ENCODE peak calls at places on chromosomes 4 and X, in six cellular contexts. One of them, this sample, is unnamed.

GRCh38 chr4:5921578-5921977 is 28.7 kb upstream of the CRMP1 start:
- DNase-seq in epithelial cell of esophagus: no peak
- DNase-seq in prostate gland: no peak
- DNase-seq in WTC11: no peak
- DNase-seq in GM20000: no peak
- DNase-seq in GM13976: no peak
- DNase-seq in this sample: no peak

GRCh38 chrX:41137589-41137988 is 52.3 kb downstream of the USP9X start:
- DNase-seq in epithelial cell of esophagus: no peak
- DNase-seq in prostate gland: no peak
- DNase-seq in WTC11: no peak
- DNase-seq in GM20000: no peak
- DNase-seq in GM13976: no peak
- DNase-seq in this sample: no peak

GRCh38 chr4:37244583-37245390 is at the start of gene NWD2:
- DNase-seq in epithelial cell of esophagus: peak; percentile 30
- DNase-seq in prostate gland: no peak
- DNase-seq in WTC11: peak; percentile 49
- DNase-seq in GM20000: peak; percentile 29
- DNase-seq in GM13976: peak; percentile 35
- DNase-seq in this sample: no peak

GRCh38 chrX:47574096-47574553 is 8.1 kb upstream of the TIMP1 start:
- DNase-seq in epithelial cell of esophagus: no peak
- DNase-seq in prostate gland: no peak
- DNase-seq in WTC11: no peak
- DNase-seq in GM20000: peak; percentile 46
- DNase-seq in GM13976: no peak
- DNase-seq in this sample: no peak

GRCh38 chr4:74397748-74398426 is 32.9 kb downstream of the EREG start:
- DNase-seq in epithelial cell of esophagus: no peak
- DNase-seq in prostate gland: no peak
- DNase-seq in WTC11: no peak
- DNase-seq in GM20000: no peak
- DNase-seq in GM13976: no peak
- DNase-seq in this sample: no peak

GRCh38 chr4:16844796-16845586 is 53.5 kb downstream of the LDB2 start:
- DNase-seq in epithelial cell of esophagus: no peak
- DNase-seq in prostate gland: no peak
- DNase-seq in WTC11: no peak
- DNase-seq in GM20000: no peak
- DNase-seq in GM13976: no peak
- DNase-seq in this sample: peak; percentile 3

GRCh38 chrX:41435708-41436107 is 11.4 kb upstream of the NYX start:
- DNase-seq in epithelial cell of esophagus: no peak
- DNase-seq in prostate gland: no peak
- DNase-seq in WTC11: no peak
- DNase-seq in GM20000: no peak
- DNase-seq in GM13976: no peak
- DNase-seq in this sample: no peak

GRCh38 chr4:94605241-94605640 is 152.5 kb upstream of the BMPR1B start:
- DNase-seq in epithelial cell of esophagus: no peak
- DNase-seq in prostate gland: no peak
- DNase-seq in WTC11: no peak
- DNase-seq in GM20000: no peak
- DNase-seq in GM13976: no peak
- DNase-seq in this sample: no peak

GRCh38 chr4:63921561-63921960 is 487.7 kb downstream of the TECRL start:
- DNase-seq in epithelial cell of esophagus: no peak
- DNase-seq in prostate gland: no peak
- DNase-seq in WTC11: no peak
- DNase-seq in GM20000: no peak
- DNase-seq in GM13976: no peak
- DNase-seq in this sample: no peak

GRCh38 chrX:151722241-151722846 is 6.5 kb downstream of the FATE1 start:
- DNase-seq in epithelial cell of esophagus: peak; percentile 2
- DNase-seq in prostate gland: no peak
- DNase-seq in WTC11: peak; percentile 71
- DNase-seq in GM20000: no peak
- DNase-seq in GM13976: no peak
- DNase-seq in this sample: no peak

GRCh38 chr4:175346381-175346780 is 428.2 kb downstream of the ADAM29 start:
- DNase-seq in epithelial cell of esophagus: no peak
- DNase-seq in prostate gland: no peak
- DNase-seq in WTC11: no peak
- DNase-seq in GM20000: no peak
- DNase-seq in GM13976: no peak
- DNase-seq in this sample: peak; percentile 23

GRCh38 chr4:163544407-163545038 is 50.0 kb downstream of the TMA16 start:
- DNase-seq in epithelial cell of esophagus: peak; percentile 58
- DNase-seq in prostate gland: peak; percentile 25
- DNase-seq in WTC11: peak; percentile 64
- DNase-seq in GM20000: peak; percentile 71
- DNase-seq in GM13976: peak; percentile 69
- DNase-seq in this sample: peak; percentile 29

GRCh38 chr4:20618010-20618409 is 82.2 kb upstream of the PACRGL start:
- DNase-seq in epithelial cell of esophagus: no peak
- DNase-seq in prostate gland: peak; percentile 12
- DNase-seq in WTC11: no peak
- DNase-seq in GM20000: no peak
- DNase-seq in GM13976: no peak
- DNase-seq in this sample: no peak

GRCh38 chrX:71941771-71942170 is 31.1 kb downstream of the NHSL2 start:
- DNase-seq in epithelial cell of esophagus: peak; percentile 8
- DNase-seq in prostate gland: no peak
- DNase-seq in WTC11: no peak
- DNase-seq in GM20000: no peak
- DNase-seq in GM13976: no peak
- DNase-seq in this sample: peak; percentile 3

GRCh38 chrX:49309401-49309981 is 6.0 kb downstream of the GAGE10 start:
- DNase-seq in epithelial cell of esophagus: peak; percentile 2
- DNase-seq in prostate gland: peak; percentile 5
- DNase-seq in WTC11: no peak
- DNase-seq in GM20000: no peak
- DNase-seq in GM13976: no peak
- DNase-seq in this sample: peak; percentile 2

GRCh38 chr4:176437756-176438155 is 118.0 kb downstream of the SPCS3 start:
- DNase-seq in epithelial cell of esophagus: no peak
- DNase-seq in prostate gland: no peak
- DNase-seq in WTC11: no peak
- DNase-seq in GM20000: no peak
- DNase-seq in GM13976: no peak
- DNase-seq in this sample: no peak

GRCh38 chrX:73863268-73863667 is 300.3 kb downstream of the CHIC1 start:
- DNase-seq in epithelial cell of esophagus: no peak
- DNase-seq in prostate gland: no peak
- DNase-seq in WTC11: no peak
- DNase-seq in GM20000: no peak
- DNase-seq in GM13976: no peak
- DNase-seq in this sample: no peak

GRCh38 chr4:86442881-86443280 is 83.0 kb upstream of the MAPK10 start:
- DNase-seq in epithelial cell of esophagus: no peak
- DNase-seq in prostate gland: no peak
- DNase-seq in WTC11: no peak
- DNase-seq in GM20000: no peak
- DNase-seq in GM13976: no peak
- DNase-seq in this sample: no peak

GRCh38 chr4:32460972-32461371 is 1740.8 kb downstream of the PCDH7 start:
- DNase-seq in epithelial cell of esophagus: no peak
- DNase-seq in prostate gland: no peak
- DNase-seq in WTC11: no peak
- DNase-seq in GM20000: no peak
- DNase-seq in GM13976: no peak
- DNase-seq in this sample: no peak

GRCh38 chr4:173328236-173328901 is 5.8 kb downstream of the HMGB2 start:
- DNase-seq in epithelial cell of esophagus: no peak
- DNase-seq in prostate gland: no peak
- DNase-seq in WTC11: no peak
- DNase-seq in GM20000: no peak
- DNase-seq in GM13976: no peak
- DNase-seq in this sample: no peak

DNA sequence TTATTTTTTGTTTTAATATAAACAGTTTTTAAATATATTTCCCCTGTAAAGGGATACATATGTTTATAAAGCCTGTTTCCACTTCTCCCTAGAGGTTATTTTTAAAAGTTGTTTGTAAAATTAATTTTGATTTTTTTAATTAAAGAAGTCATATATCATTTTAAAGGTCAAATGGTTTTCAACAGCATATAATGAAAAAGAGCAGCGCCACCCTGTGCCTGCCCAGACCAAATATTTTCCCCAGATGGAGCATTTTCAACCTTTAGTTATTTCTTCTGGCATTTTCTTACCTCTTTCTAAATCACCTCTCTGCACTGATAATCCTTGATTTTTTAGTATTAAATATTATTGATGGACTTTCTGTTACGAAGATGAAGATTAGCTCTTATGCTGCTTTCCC is 21.0 kb downstream of the MSX1 start:
- DNase-seq in epithelial cell of esophagus: peak; percentile 19
- DNase-seq in prostate gland: no peak
- DNase-seq in WTC11: no peak
- DNase-seq in GM20000: peak; percentile 42
- DNase-seq in GM13976: peak; percentile 42
- DNase-seq in this sample: no peak
- TF ChIP-seq CTCF in epithelial cell of esophagus: peak; percentile 37
- TF ChIP-seq CTCF in prostate gland: no peak
- TF ChIP-seq CTCF in WTC11: no peak
- TF ChIP-seq CTCF in GM20000: no peak
- TF ChIP-seq CTCF in GM13976: peak; percentile 17
- TF ChIP-seq CTCF in this sample: peak; percentile 75

DNA sequence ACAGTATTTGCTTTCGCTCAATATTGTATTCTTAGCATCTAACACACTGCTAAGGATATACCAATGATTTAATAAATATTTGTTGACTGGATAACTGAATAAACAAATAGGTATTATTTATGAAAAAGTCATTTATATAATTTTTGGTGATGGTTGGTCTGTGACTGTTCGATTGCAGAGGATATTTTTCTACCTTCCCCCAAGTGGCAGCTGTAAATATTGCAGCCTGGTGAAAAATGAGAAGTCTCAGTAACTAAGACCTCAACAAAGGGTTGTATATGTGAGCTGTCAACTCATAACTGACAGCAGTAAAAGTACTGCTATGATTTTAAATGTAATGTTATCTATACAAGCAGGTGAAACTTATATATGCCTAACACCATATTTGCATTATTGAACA is 36.0 kb downstream of the HTR2C start:
- DNase-seq in epithelial cell of esophagus: peak; percentile 4
- DNase-seq in prostate gland: no peak
- DNase-seq in WTC11: no peak
- DNase-seq in GM20000: peak; percentile 1
- DNase-seq in GM13976: peak; percentile 12
- DNase-seq in this sample: no peak
- TF ChIP-seq CTCF in epithelial cell of esophagus: peak; percentile 47
- TF ChIP-seq CTCF in prostate gland: peak; percentile 11
- TF ChIP-seq CTCF in WTC11: no peak
- TF ChIP-seq CTCF in GM20000: peak; percentile 4
- TF ChIP-seq CTCF in GM13976: peak; percentile 32
- TF ChIP-seq CTCF in this sample: peak; percentile 67

GRCh38 chr4:3792813-3793212 is 26.6 kb downstream of the ADRA2C start:
- DNase-seq in epithelial cell of esophagus: no peak
- DNase-seq in prostate gland: no peak
- DNase-seq in WTC11: peak; percentile 92
- DNase-seq in GM20000: no peak
- DNase-seq in GM13976: no peak
- DNase-seq in this sample: no peak
- TF ChIP-seq CTCF in epithelial cell of esophagus: no peak
- TF ChIP-seq CTCF in prostate gland: no peak
- TF ChIP-seq CTCF in WTC11: peak; percentile 78
- TF ChIP-seq CTCF in GM20000: peak; percentile 9
- TF ChIP-seq CTCF in GM13976: no peak
- TF ChIP-seq CTCF in this sample: peak; percentile 65

GRCh38 chr4:1050486-1051213 is 39.2 kb downstream of the FGFRL1 start:
- DNase-seq in epithelial cell of esophagus: no peak
- DNase-seq in prostate gland: no peak
- DNase-seq in WTC11: peak; percentile 80
- DNase-seq in GM20000: no peak
- DNase-seq in GM13976: no peak
- DNase-seq in this sample: no peak
- TF ChIP-seq CTCF in epithelial cell of esophagus: no peak
- TF ChIP-seq CTCF in prostate gland: no peak
- TF ChIP-seq CTCF in WTC11: peak; percentile 60
- TF ChIP-seq CTCF in GM20000: no peak
- TF ChIP-seq CTCF in GM13976: no peak
- TF ChIP-seq CTCF in this sample: no peak